ENCODE peak calls at places on chromosomes 7 and 10, in seven cellular contexts. Q is IMR-90, A is A549, R is SK-N-SH, B is K562, E is HepG2, O is H1. M is an unnamed sample.

GRCh38 chr10:63396123-63396719 is 69.6 kb downstream of the JMJD1C start:
- DNase-seq in Q (no peak), A (no peak), R (no peak), B (no peak), E (no peak), O (no peak), M (no peak)

GRCh38 chr7:92831716-92832622 is 4.4 kb downstream of the CDK6 start:
- DNase-seq in Q (peak), A (peak), R (peak), B (no peak), E (peak), O (no peak), M (no peak)

GRCh38 chr7:129751916-129752315 is 140.4 kb downstream of the NRF1 start:
- DNase-seq in Q (no peak), A (no peak), R (no peak), B (peak), E (no peak), O (no peak), M (no peak)

GRCh38 chr7:143214789-143215679 is 6.8 kb upstream of the TAS2R40 start:
- DNase-seq in Q (peak), A (peak), R (peak), B (peak), E (peak), O (peak), M (peak)

GRCh38 chr7:133265821-133266220 is 12.9 kb downstream of the EXOC4 start:
- DNase-seq in Q (peak), A (no peak), R (no peak), B (no peak), E (no peak), O (no peak), M (no peak)

GRCh38 chr7:101557421-101557820 is 71.7 kb downstream of the MYL10 start:
- DNase-seq in Q (no peak), A (no peak), R (no peak), B (no peak), E (no peak), O (no peak), M (no peak)

GRCh38 chr10:113680172-113681111 is 730 bp downstream of the CASP7 start:
- DNase-seq in Q (peak), A (peak), R (no peak), B (peak), E (peak), O (no peak), M (peak)

GRCh38 chr10:69663548-69663947 is 33.5 kb downstream of the FAM241B start:
- DNase-seq in Q (no peak), A (no peak), R (no peak), B (peak), E (no peak), O (peak), M (no peak)

GRCh38 chr7:115229401-115230083 is 307.6 kb downstream of the MDFIC start:
- DNase-seq in Q (no peak), A (no peak), R (no peak), B (no peak), E (peak), O (no peak), M (no peak)

GRCh38 chr7:134645478-134645877 is 1.2 kb upstream of the BPGM start:
- DNase-seq in Q (no peak), A (no peak), R (no peak), B (no peak), E (no peak), O (no peak), M (no peak)

GRCh38 chr7:18583305-18583704 is 87.8 kb downstream of the HDAC9 start:
- DNase-seq in Q (peak), A (no peak), R (no peak), B (no peak), E (no peak), O (no peak), M (no peak)

GRCh38 chr7:98211221-98211675 is at the start of gene BHLHA15:
- DNase-seq in Q (no peak), A (no peak), R (peak), B (peak), E (peak), O (no peak), M (no peak)

GRCh38 chr10:75600833-75601232 is 169.4 kb downstream of the LRMDA start:
- DNase-seq in Q (no peak), A (no peak), R (no peak), B (no peak), E (peak), O (no peak), M (no peak)

GRCh38 chr10:91420868-91421267 is 10.7 kb downstream of the HECTD2 start:
- DNase-seq in Q (peak), A (no peak), R (no peak), B (no peak), E (no peak), O (no peak), M (no peak)

GRCh38 chr10:132145521-132146185 is 41.1 kb upstream of the DPYSL4 start:
- DNase-seq in Q (no peak), A (no peak), R (no peak), B (no peak), E (no peak), O (no peak), M (no peak)

GRCh38 chr7:143499246-143499645 is 21.6 kb downstream of the TAS2R41 start:
- DNase-seq in Q (peak), A (no peak), R (no peak), B (no peak), E (no peak), O (no peak), M (no peak)

GRCh38 chr7:140310337-140311002 is 87.9 kb downstream of the SLC37A3 start:
- DNase-seq in Q (no peak), A (no peak), R (no peak), B (no peak), E (peak), O (no peak), M (no peak)

GRCh38 chr7:152202056-152202455 is 176.6 kb downstream of the GALNT11 start:
- DNase-seq in Q (peak), A (no peak), R (no peak), B (no peak), E (no peak), O (no peak), M (no peak)

GRCh38 chr10:71697938-71698709 is 21.5 kb downstream of the C10orf105 start:
- DNase-seq in Q (no peak), A (no peak), R (no peak), B (peak), E (no peak), O (no peak), M (peak)

GRCh38 chr7:135904282-135904681 is 72.9 kb downstream of the MTPN start:
- DNase-seq in Q (no peak), A (no peak), R (no peak), B (no peak), E (no peak), O (no peak), M (no peak)

GRCh38 chr10:3803295-3803883 is 18.4 kb upstream of the KLF6 start:
- DNase-seq in Q (peak), A (peak), R (no peak), B (peak), E (no peak), O (no peak), M (no peak)

GRCh38 chr10:103476046-103476768 is 2.8 kb downstream of the CALHM3 start:
- DNase-seq in Q (no peak), A (peak), R (peak), B (peak), E (no peak), O (no peak), M (no peak)

GRCh38 chr7:18975689-18976280 is 141.7 kb downstream of the TWIST1 start:
- DNase-seq in Q (no peak), A (no peak), R (no peak), B (no peak), E (no peak), O (no peak), M (no peak)

GRCh38 chr10:126433351-126433750 is 45.1 kb upstream of the ADAM12 start:
- DNase-seq in Q (peak), A (no peak), R (no peak), B (no peak), E (no peak), O (no peak), M (no peak)

GRCh38 chr7:150621376-150621775 is 10.8 kb downstream of the GIMAP6 start:
- DNase-seq in Q (no peak), A (no peak), R (no peak), B (no peak), E (no peak), O (no peak), M (no peak)

GRCh38 chr10:71092812-71093391 is 119.5 kb upstream of the UNC5B start:
- DNase-seq in Q (no peak), A (no peak), R (no peak), B (peak), E (no peak), O (peak), M (no peak)

GRCh38 chr10:77776487-77776886 is 138.9 kb upstream of the KCNMA1 start:
- DNase-seq in Q (no peak), A (no peak), R (no peak), B (no peak), E (no peak), O (peak), M (no peak)

GRCh38 chr7:26083113-26083512 is 68.9 kb upstream of the NFE2L3 start:
- DNase-seq in Q (no peak), A (no peak), R (no peak), B (no peak), E (no peak), O (no peak), M (no peak)

GRCh38 chr7:98795741-98796493 is 73.9 kb downstream of the TMEM130 start:
- DNase-seq in Q (no peak), A (no peak), R (no peak), B (no peak), E (no peak), O (no peak), M (peak)

GRCh38 chr10:93333278-93333978 is 148.7 kb downstream of the MYOF start:
- DNase-seq in Q (no peak), A (no peak), R (no peak), B (no peak), E (no peak), O (no peak), M (no peak)

GRCh38 chr10:86954681-86955500 is 2.5 kb downstream of the MMRN2 start:
- DNase-seq in Q (no peak), A (no peak), R (no peak), B (no peak), E (no peak), O (peak), M (no peak)

GRCh38 chr10:115047705-115048104 is 45.5 kb upstream of the ATRNL1 start:
- DNase-seq in Q (no peak), A (no peak), R (no peak), B (no peak), E (no peak), O (no peak), M (no peak)

GRCh38 chr7:30521532-30521931 is 16.9 kb upstream of the GGCT start:
- DNase-seq in Q (peak), A (no peak), R (no peak), B (no peak), E (no peak), O (no peak), M (no peak)

GRCh38 chr7:2031496-2031895 is 201.2 kb downstream of the MAD1L1 start:
- DNase-seq in Q (no peak), A (no peak), R (peak), B (no peak), E (no peak), O (no peak), M (no peak)

GRCh38 chr10:82982110-82982608 is 1107.2 kb downstream of the NRG3 start:
- DNase-seq in Q (peak), A (peak), R (no peak), B (no peak), E (no peak), O (no peak), M (no peak)

GRCh38 chr7:41771717-41772116 is 68.8 kb upstream of the INHBA start:
- DNase-seq in Q (no peak), A (no peak), R (no peak), B (no peak), E (no peak), O (peak), M (no peak)

GRCh38 chr7:38694326-38694725 is 63.2 kb upstream of the AMPH start:
- DNase-seq in Q (no peak), A (no peak), R (no peak), B (no peak), E (no peak), O (no peak), M (no peak)
- TF ChIP-seq USF2 in Q (no peak), A (no peak), R (no peak), B (no peak), E (no peak), O (no peak), M (no peak)

GRCh38 chr10:49602380-49603023 is 7.6 kb upstream of the SLC18A3 start:
- DNase-seq in Q (no peak), A (no peak), R (no peak), B (no peak), E (no peak), O (no peak), M (no peak)
- TF ChIP-seq RFX5 in Q (no peak), A (no peak), R (no peak), B (no peak), E (no peak), O (no peak), M (no peak)

GRCh38 chr10:110850990-110851389 is 20.7 kb upstream of the PDCD4 start:
- DNase-seq in Q (no peak), A (no peak), R (no peak), B (no peak), E (no peak), O (no peak), M (no peak)
- TF ChIP-seq USF2 in Q (no peak), A (no peak), R (no peak), B (no peak), E (no peak), O (no peak), M (no peak)

DNA sequence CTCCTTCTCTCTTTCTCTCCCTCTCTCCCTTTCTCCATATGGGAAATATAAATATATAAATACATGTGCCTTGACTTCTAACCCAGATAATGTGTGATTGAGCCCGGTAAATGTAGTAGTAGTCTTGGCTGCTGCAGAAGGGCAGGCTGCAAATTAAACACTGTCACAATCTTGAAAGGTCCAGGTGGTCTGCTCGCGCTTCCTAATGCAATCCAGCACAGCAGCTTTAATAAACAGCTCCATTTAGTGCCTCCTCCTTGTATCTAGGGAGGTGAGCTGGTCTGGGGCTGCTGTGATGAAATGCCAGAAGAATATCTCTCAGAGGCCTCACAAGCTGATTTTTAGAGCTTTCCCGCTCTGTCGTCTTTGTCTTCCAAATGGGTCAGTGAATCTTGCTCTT is 765 bp downstream of the POU6F2 start:
- DNase-seq in Q (no peak), A (no peak), R (no peak), B (no peak), E (no peak), O (no peak), M (no peak)
- TF ChIP-seq RFX5 in Q (no peak), A (no peak), R (no peak), B (no peak), E (no peak), O (no peak), M (no peak)

DNA sequence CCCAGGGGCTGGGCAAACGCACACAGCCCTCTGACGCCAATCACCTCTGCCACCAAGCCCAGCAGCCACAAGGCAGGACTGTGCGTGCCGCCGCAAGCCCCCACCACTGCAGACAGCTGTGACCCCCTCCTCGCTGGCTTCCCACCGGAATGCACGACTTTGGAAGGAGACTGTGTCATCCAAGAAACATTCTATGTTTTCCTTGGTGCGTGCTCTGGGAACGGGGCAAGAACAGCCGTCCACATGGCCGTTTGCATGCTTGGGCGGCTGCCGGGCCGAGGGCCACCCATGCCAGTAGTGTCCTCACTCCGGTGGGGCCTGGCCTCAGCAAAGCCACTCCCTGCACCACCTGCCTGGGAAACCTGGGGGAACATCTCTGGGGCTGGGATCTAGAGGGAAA is 17.6 kb upstream of the ELN start:
- DNase-seq in Q (peak), A (no peak), R (no peak), B (no peak), E (no peak), O (no peak), M (no peak)
- TF ChIP-seq USF2 in Q (no peak), A (no peak), R (no peak), B (no peak), E (no peak), O (no peak), M (no peak)

DNA sequence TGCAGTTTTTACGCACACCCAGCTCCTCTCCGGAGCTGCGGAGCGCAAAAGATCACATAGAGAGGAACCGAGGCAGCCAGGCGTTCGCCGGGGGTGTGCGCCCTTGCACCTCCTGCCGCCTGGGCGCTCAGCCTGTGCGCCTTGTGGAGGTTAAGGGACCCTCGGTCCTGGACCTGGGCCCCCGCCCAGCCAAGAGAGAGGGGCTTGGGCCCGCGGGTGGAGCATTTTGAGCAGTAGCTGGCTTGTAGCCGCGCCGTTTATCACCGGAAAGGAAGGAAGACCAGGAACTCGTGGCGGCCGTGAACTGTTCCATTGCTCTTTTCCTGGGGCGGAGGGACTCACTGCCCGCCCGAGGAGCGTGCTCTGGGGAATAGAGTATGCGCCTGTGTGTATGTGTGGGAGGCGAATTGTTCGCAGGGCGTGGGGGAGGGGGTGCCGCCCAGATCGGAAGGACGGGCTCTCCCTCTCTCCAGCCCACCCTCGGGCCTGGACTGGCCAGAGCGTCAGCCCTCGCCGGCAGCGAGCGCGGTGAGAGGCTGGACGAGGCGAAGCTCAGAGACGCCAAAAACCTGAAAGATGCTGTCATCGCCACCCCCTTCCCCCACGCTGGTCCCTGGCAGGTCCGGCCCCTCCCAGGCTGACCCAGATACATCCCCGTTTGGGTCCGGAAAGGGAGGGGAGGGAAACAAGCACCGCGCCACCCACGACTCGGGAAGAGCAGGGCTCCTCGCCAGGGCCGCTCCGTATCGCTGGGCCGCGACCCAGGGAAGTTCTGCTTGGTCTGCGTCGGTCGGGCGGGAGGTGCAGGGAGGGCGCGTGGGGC is 1.2 kb upstream of the WNT2 start:
- DNase-seq in Q (peak), A (peak), R (peak), B (no peak), E (no peak), O (peak), M (no peak)
- TF ChIP-seq RFX5 in Q (no peak), A (no peak), R (no peak), B (no peak), E (no peak), O (no peak), M (no peak)